ENCODE peak calls at places on chromosomes 12 and 14, in nine cellular contexts. Y is RCC 7860; S is stimulated activated CD8-positive, alpha-beta memory T cell treated with anti-CD3 and anti-CD28 coated beads, Interleukin-2, amount 100 ng/mL, for 1 hour; I is mesenchymal stem cell; X is aorta; E is H54; L is A673; P is stimulated activated CD4-positive, alpha-beta T cell treated with anti-CD3 and anti-CD28 coated beads, Interleukin-4, amount 100 ng/mL, for 48 hours; F is neural crest cell. R is an unnamed sample.

GRCh38 chr12:84787253-84787652 is 125.3 kb downstream of the SLC6A15 start:
- DNase-seq in E (no peak), F (no peak), S (no peak), L (no peak), P (no peak), I (no peak), X (no peak), Y (no peak), R (no peak)

GRCh38 chr12:54005853-54006699 is 2.7 kb upstream of the HOXC8 start:
- DNase-seq in E (peak; percentile 89), X (peak; percentile 89), P (peak; percentile 86), F (peak; percentile 95), L (peak; percentile 86), Y (peak; percentile 41), S (peak; percentile 69), I (peak; percentile 89), R (peak; percentile 67)

GRCh38 chr12:109268896-109269295 is 40.2 kb downstream of the FOXN4 start:
- DNase-seq in P (no peak), I (no peak), F (no peak), Y (no peak), E (no peak), S (no peak), X (peak; percentile 4), L (no peak), R (no peak)

GRCh38 chr12:109462868-109463692 is 14.0 kb downstream of the KCTD10 start:
- DNase-seq in Y (peak; percentile 87), P (no peak), X (peak; percentile 93), L (peak; percentile 96), E (peak; percentile 79), S (no peak), I (peak; percentile 98), F (peak; percentile 21), R (no peak)

GRCh38 chr14:44914849-44915248 is 46.9 kb downstream of the KLHL28 start:
- DNase-seq in I (no peak), S (no peak), P (no peak), Y (no peak), F (no peak), X (no peak), L (no peak), E (no peak), R (no peak)

GRCh38 chr12:123465084-123465483 is 7.1 kb downstream of the SNRNP35 start:
- DNase-seq in Y (no peak), S (no peak), P (no peak), E (no peak), X (peak; percentile 19), L (no peak), I (no peak), F (no peak), R (no peak)

GRCh38 chr12:113831016-113831415 is 135.1 kb downstream of the RBM19 start:
- DNase-seq in Y (no peak), I (no peak), P (no peak), F (no peak), S (no peak), L (no peak), E (peak; percentile 65), X (no peak), R (no peak)

GRCh38 chr12:1319215-1319614 is 275.2 kb downstream of the FBXL14 start:
- DNase-seq in Y (no peak), E (no peak), P (no peak), L (no peak), F (no peak), I (peak; percentile 37), X (no peak), S (no peak), R (no peak)

GRCh38 chr12:20474443-20474842 is 106.1 kb downstream of the PDE3A start:
- DNase-seq in F (no peak), X (no peak), E (no peak), P (no peak), Y (no peak), L (no peak), I (no peak), S (no peak), R (no peak)

GRCh38 chr12:89414322-89414721 is 62.0 kb upstream of the DUSP6 start:
- DNase-seq in Y (no peak), I (no peak), X (no peak), E (no peak), F (no peak), P (no peak), S (no peak), L (no peak), R (no peak)

GRCh38 chr14:95478309-95478708 is 38.1 kb downstream of the SYNE3 start:
- DNase-seq in F (no peak), X (no peak), S (no peak), Y (no peak), L (no peak), E (no peak), P (no peak), I (no peak), R (no peak)

GRCh38 chr14:63046339-63047268 is 1.3 kb upstream of the KCNH5 start:
- DNase-seq in F (no peak), L (no peak), X (no peak), P (no peak), E (no peak), S (no peak), I (no peak), Y (no peak), R (no peak)

GRCh38 chr12:82862069-82862841 is 175.5 kb downstream of the TMTC2 start:
- DNase-seq in L (peak; percentile 40), Y (no peak), S (no peak), X (no peak), E (no peak), P (no peak), I (peak; percentile 5), F (no peak), R (no peak)

GRCh38 chr12:116370004-116370404 is 92.5 kb upstream of the MED13L start:
- DNase-seq in F (no peak), P (no peak), Y (peak; percentile 41), S (no peak), I (peak; percentile 91), X (no peak), L (no peak), E (peak; percentile 33), R (no peak)

GRCh38 chr14:105582639-105583038 is 56.3 kb downstream of the TMEM121 start:
- DNase-seq in L (peak; percentile 27), F (no peak), S (no peak), P (no peak), X (no peak), Y (no peak), I (no peak), E (no peak), R (no peak)

GRCh38 chr14:53890611-53891091 is 66.0 kb downstream of the BMP4 start:
- DNase-seq in S (no peak), L (no peak), E (no peak), X (no peak), F (no peak), I (peak; percentile 39), Y (no peak), P (no peak), R (no peak)

GRCh38 chr12:52522346-52523011 is 2.3 kb upstream of the KRT5 start:
- DNase-seq in S (no peak), E (peak; percentile 76), Y (no peak), X (no peak), F (no peak), I (no peak), L (peak; percentile 29), P (no peak), R (no peak)

GRCh38 chr12:103495783-103496456 is at the start of gene C12orf42:
- DNase-seq in E (peak; percentile 20), F (peak; percentile 48), P (no peak), I (peak; percentile 11), S (no peak), L (peak; percentile 32), X (no peak), Y (no peak), R (peak; percentile 31)

GRCh38 chr12:132825089-132825488 is 3.6 kb downstream of the GOLGA3 start:
- DNase-seq in S (no peak), I (no peak), Y (no peak), L (no peak), E (no peak), X (no peak), P (no peak), F (no peak), R (no peak)

GRCh38 chr14:88384653-88385205 is 728 bp upstream of the SPATA7 start:
- DNase-seq in X (no peak), S (no peak), E (no peak), I (peak; percentile 19), P (no peak), L (peak; percentile 6), Y (no peak), F (no peak), R (no peak)

GRCh38 chr12:46494424-46494823 is 121.9 kb upstream of the SLC38A2 start:
- DNase-seq in L (peak; percentile 46), S (no peak), X (no peak), Y (peak; percentile 22), P (no peak), F (no peak), E (no peak), I (peak; percentile 58), R (no peak)